ENCODE peak calls at places on chromosomes 6 and 20, in four cellular contexts. One of them, this sample, is unnamed.

GRCh38 chr6:89669002-89669401 is 30.5 kb upstream of the LYRM2 start:
- DNase-seq in neural crest cell: no peak
- DNase-seq in substantia nigra: no peak
- DNase-seq in activated T-cell treated with anti-CD3 and anti-CD28 coated beads for 1 hour: no peak
- DNase-seq in this sample: no peak

GRCh38 chr6:28011716-28012115 is 54.7 kb downstream of the OR2B6 start:
- DNase-seq in substantia nigra: no peak
- DNase-seq in neural crest cell: no peak
- DNase-seq in activated T-cell treated with anti-CD3 and anti-CD28 coated beads for 1 hour: no peak
- DNase-seq in this sample: no peak

GRCh38 chr6:130033999-130034814 is 15.8 kb downstream of the L3MBTL3 start:
- DNase-seq in substantia nigra: no peak
- DNase-seq in neural crest cell: no peak
- DNase-seq in activated T-cell treated with anti-CD3 and anti-CD28 coated beads for 1 hour: no peak
- DNase-seq in this sample: no peak

GRCh38 chr20:45300961-45301360 is 5.7 kb upstream of the RBPJL start:
- DNase-seq in substantia nigra: no peak
- DNase-seq in neural crest cell: peak
- DNase-seq in activated T-cell treated with anti-CD3 and anti-CD28 coated beads for 1 hour: no peak
- DNase-seq in this sample: peak

GRCh38 chr6:50030777-50031562 is 9.2 kb upstream of the DEFB110 start:
- DNase-seq in activated T-cell treated with anti-CD3 and anti-CD28 coated beads for 1 hour: no peak
- DNase-seq in neural crest cell: peak
- DNase-seq in substantia nigra: no peak
- DNase-seq in this sample: no peak

GRCh38 chr6:111522393-111523020 is 39.5 kb upstream of the REV3L start:
- DNase-seq in activated T-cell treated with anti-CD3 and anti-CD28 coated beads for 1 hour: no peak
- DNase-seq in substantia nigra: no peak
- DNase-seq in neural crest cell: no peak
- DNase-seq in this sample: no peak

GRCh38 chr6:141484726-141485125 is 648.0 kb upstream of the GJE1 start:
- DNase-seq in neural crest cell: no peak
- DNase-seq in activated T-cell treated with anti-CD3 and anti-CD28 coated beads for 1 hour: no peak
- DNase-seq in substantia nigra: no peak
- DNase-seq in this sample: no peak

GRCh38 chr20:32681175-32682084 is 7.7 kb upstream of the C20orf203 start:
- DNase-seq in neural crest cell: peak
- DNase-seq in activated T-cell treated with anti-CD3 and anti-CD28 coated beads for 1 hour: no peak
- DNase-seq in substantia nigra: no peak
- DNase-seq in this sample: no peak

GRCh38 chr6:108591040-108591816 is 30.5 kb downstream of the FOXO3 start:
- DNase-seq in substantia nigra: no peak
- DNase-seq in neural crest cell: no peak
- DNase-seq in activated T-cell treated with anti-CD3 and anti-CD28 coated beads for 1 hour: no peak
- DNase-seq in this sample: no peak

GRCh38 chr6:157182503-157183254 is 140.6 kb downstream of the TMEM242 start:
- DNase-seq in neural crest cell: no peak
- DNase-seq in activated T-cell treated with anti-CD3 and anti-CD28 coated beads for 1 hour: no peak
- DNase-seq in substantia nigra: no peak
- DNase-seq in this sample: no peak

GRCh38 chr6:101401792-101402617 is 8.5 kb downstream of the GRIK2 start:
- DNase-seq in activated T-cell treated with anti-CD3 and anti-CD28 coated beads for 1 hour: no peak
- DNase-seq in neural crest cell: peak
- DNase-seq in substantia nigra: no peak
- DNase-seq in this sample: no peak

GRCh38 chr6:139386404-139386803 is 12.0 kb upstream of the CITED2 start:
- DNase-seq in substantia nigra: no peak
- DNase-seq in neural crest cell: no peak
- DNase-seq in activated T-cell treated with anti-CD3 and anti-CD28 coated beads for 1 hour: no peak
- DNase-seq in this sample: no peak

GRCh38 chr6:157539900-157540752 is 159.1 kb downstream of the ZDHHC14 start:
- DNase-seq in substantia nigra: no peak
- DNase-seq in neural crest cell: no peak
- DNase-seq in activated T-cell treated with anti-CD3 and anti-CD28 coated beads for 1 hour: no peak
- DNase-seq in this sample: no peak

GRCh38 chr6:130959938-130960337 is 103.1 kb downstream of the EPB41L2 start:
- DNase-seq in activated T-cell treated with anti-CD3 and anti-CD28 coated beads for 1 hour: no peak
- DNase-seq in neural crest cell: no peak
- DNase-seq in substantia nigra: no peak
- DNase-seq in this sample: no peak

GRCh38 chr6:169653691-169654090 is 48.1 kb downstream of the WDR27 start:
- DNase-seq in substantia nigra: no peak
- DNase-seq in activated T-cell treated with anti-CD3 and anti-CD28 coated beads for 1 hour: no peak
- DNase-seq in neural crest cell: no peak
- DNase-seq in this sample: no peak

GRCh38 chr6:5220436-5220835 is 40.3 kb downstream of the LYRM4 start:
- DNase-seq in neural crest cell: no peak
- DNase-seq in activated T-cell treated with anti-CD3 and anti-CD28 coated beads for 1 hour: no peak
- DNase-seq in substantia nigra: no peak
- DNase-seq in this sample: no peak

GRCh38 chr6:102085257-102085656 is 691.7 kb downstream of the GRIK2 start:
- DNase-seq in neural crest cell: no peak
- DNase-seq in substantia nigra: no peak
- DNase-seq in activated T-cell treated with anti-CD3 and anti-CD28 coated beads for 1 hour: no peak
- DNase-seq in this sample: no peak

GRCh38 chr6:134079406-134079921 is 27.0 kb upstream of the SLC2A12 start:
- DNase-seq in activated T-cell treated with anti-CD3 and anti-CD28 coated beads for 1 hour: no peak
- DNase-seq in substantia nigra: no peak
- DNase-seq in neural crest cell: no peak
- DNase-seq in this sample: no peak

GRCh38 chr6:144581807-144582537 is 296.8 kb downstream of the UTRN start:
- DNase-seq in activated T-cell treated with anti-CD3 and anti-CD28 coated beads for 1 hour: no peak
- DNase-seq in substantia nigra: no peak
- DNase-seq in neural crest cell: no peak
- DNase-seq in this sample: no peak

GRCh38 chr6:157860505-157860991 is 37.5 kb downstream of the SNX9 start:
- DNase-seq in activated T-cell treated with anti-CD3 and anti-CD28 coated beads for 1 hour: no peak
- DNase-seq in substantia nigra: no peak
- DNase-seq in neural crest cell: no peak
- DNase-seq in this sample: no peak

GRCh38 chr6:44225579-44226325 is 2.4 kb downstream of the SLC29A1 start:
- DNase-seq in activated T-cell treated with anti-CD3 and anti-CD28 coated beads for 1 hour: no peak
- DNase-seq in neural crest cell: no peak
- DNase-seq in substantia nigra: no peak
- DNase-seq in this sample: no peak